ENCODE peak calls at places on chromosomes 5 and 9, in nine cellular contexts. Q, E, G, N, X, V, U, P and L are unnamed samples.

GRCh38 chr9:33742051-33742450 is 53.3 kb upstream of the PRSS3 start:
- DNase-seq in Q (no peak), E (no peak), G (no peak), N (no peak), X (no peak), V (no peak), U (no peak), P (no peak), L (no peak)

GRCh38 chr5:16134204-16134603 is 45.4 kb downstream of the MARCHF11 start:
- DNase-seq in Q (no peak), E (no peak), G (no peak), N (no peak), X (no peak), V (no peak), U (no peak), P (no peak), L (no peak)

GRCh38 chr5:87302061-87302460 is 34.4 kb downstream of the RASA1 start:
- DNase-seq in Q (no peak), E (no peak), G (peak; percentile 15), N (no peak), X (no peak), V (no peak), U (no peak), P (peak; percentile 85), L (no peak)

GRCh38 chr5:37029436-37029835 is 152.9 kb downstream of the NIPBL start:
- DNase-seq in Q (no peak), E (no peak), G (peak; percentile 26), N (no peak), X (no peak), V (no peak), U (no peak), P (peak; percentile 6), L (no peak)

GRCh38 chr9:73037613-73038012 is 84.8 kb upstream of the ALDH1A1 start:
- DNase-seq in Q (peak; percentile 7), E (peak; percentile 18), G (peak; percentile 35), N (no peak), X (no peak), V (no peak), U (no peak), P (peak; percentile 41), L (no peak)

GRCh38 chr9:27362447-27363210 is 65.7 kb upstream of the EQTN start:
- DNase-seq in Q (no peak), E (no peak), G (no peak), N (no peak), X (no peak), V (no peak), U (no peak), P (no peak), L (no peak)

GRCh38 chr5:37900692-37901091 is 60.9 kb upstream of the GDNF start:
- DNase-seq in Q (peak; percentile 63), E (peak; percentile 29), G (peak; percentile 47), N (peak; percentile 79), X (no peak), V (peak; percentile 72), U (no peak), P (peak; percentile 76), L (peak; percentile 27)

GRCh38 chr5:77426670-77427069 is 65.4 kb downstream of the WDR41 start:
- DNase-seq in Q (peak; percentile 60), E (peak; percentile 27), G (peak; percentile 14), N (no peak), X (no peak), V (no peak), U (no peak), P (peak; percentile 88), L (no peak)

GRCh38 chr9:4490705-4491620 is 695 bp downstream of the SLC1A1 start:
- DNase-seq in Q (peak; percentile 19), E (no peak), G (no peak), N (no peak), X (no peak), V (peak; percentile 19), U (no peak), P (no peak), L (no peak)

GRCh38 chr9:132585954-132586829 is 3.8 kb downstream of the BARHL1 start:
- DNase-seq in Q (no peak), E (no peak), G (no peak), N (no peak), X (no peak), V (no peak), U (no peak), P (no peak), L (no peak)